ENCODE peak calls at places on chromosomes 6 and 20, in five cellular contexts. One of them, this sample, is unnamed.

GRCh38 chr6:139109558-139109957 is 25.3 kb upstream of the HECA start:
- DNase-seq in kidney: no peak
- DNase-seq in CD4-positive, alpha-beta T cell: no peak
- DNase-seq in tibial artery: no peak
- DNase-seq in AG04450: no peak
- DNase-seq in this sample: no peak

GRCh38 chr6:10801224-10801848 is 37.0 kb downstream of the MAK start:
- DNase-seq in kidney: no peak
- DNase-seq in CD4-positive, alpha-beta T cell: peak
- DNase-seq in tibial artery: peak
- DNase-seq in AG04450: peak
- DNase-seq in this sample: peak

GRCh38 chr6:42781546-42781810 is 374 bp upstream of the BICRAL start:
- DNase-seq in kidney: no peak
- DNase-seq in CD4-positive, alpha-beta T cell: no peak
- DNase-seq in tibial artery: no peak
- DNase-seq in AG04450: no peak
- DNase-seq in this sample: no peak

GRCh38 chr6:154239392-154239791 is 117.2 kb downstream of the IPCEF1 start:
- DNase-seq in kidney: no peak
- DNase-seq in CD4-positive, alpha-beta T cell: no peak
- DNase-seq in tibial artery: no peak
- DNase-seq in AG04450: no peak
- DNase-seq in this sample: no peak

GRCh38 chr20:12969071-12969669 is 39.6 kb upstream of the SPTLC3 start:
- DNase-seq in kidney: no peak
- DNase-seq in CD4-positive, alpha-beta T cell: no peak
- DNase-seq in tibial artery: no peak
- DNase-seq in AG04450: no peak
- DNase-seq in this sample: no peak

GRCh38 chr6:64737418-64737817 is 969.6 kb downstream of the EYS start:
- DNase-seq in kidney: no peak
- DNase-seq in CD4-positive, alpha-beta T cell: no peak
- DNase-seq in tibial artery: no peak
- DNase-seq in AG04450: no peak
- DNase-seq in this sample: no peak

GRCh38 chr20:47042464-47042863 is 147.8 kb downstream of the EYA2 start:
- DNase-seq in kidney: no peak
- DNase-seq in CD4-positive, alpha-beta T cell: no peak
- DNase-seq in tibial artery: no peak
- DNase-seq in AG04450: no peak
- DNase-seq in this sample: no peak

GRCh38 chr20:7627734-7628663 is 312.3 kb downstream of the HAO1 start:
- DNase-seq in kidney: no peak
- DNase-seq in CD4-positive, alpha-beta T cell: no peak
- DNase-seq in tibial artery: no peak
- DNase-seq in AG04450: no peak
- DNase-seq in this sample: no peak

GRCh38 chr6:79193971-79194370 is 40.5 kb downstream of the HMGN3 start:
- DNase-seq in kidney: no peak
- DNase-seq in CD4-positive, alpha-beta T cell: no peak
- DNase-seq in tibial artery: no peak
- DNase-seq in AG04450: no peak
- DNase-seq in this sample: no peak

GRCh38 chr20:16476032-16476431 is 97.2 kb downstream of the KIF16B start:
- DNase-seq in kidney: no peak
- DNase-seq in CD4-positive, alpha-beta T cell: no peak
- DNase-seq in tibial artery: no peak
- DNase-seq in AG04450: no peak
- DNase-seq in this sample: no peak

GRCh38 chr20:63945031-63945658 is 11.1 kb downstream of the UCKL1 start:
- DNase-seq in kidney: peak
- DNase-seq in CD4-positive, alpha-beta T cell: no peak
- DNase-seq in tibial artery: no peak
- DNase-seq in AG04450: no peak
- DNase-seq in this sample: no peak

GRCh38 chr6:123742626-123743025 is 61.0 kb upstream of the NKAIN2 start:
- DNase-seq in kidney: no peak
- DNase-seq in CD4-positive, alpha-beta T cell: no peak
- DNase-seq in tibial artery: no peak
- DNase-seq in AG04450: no peak
- DNase-seq in this sample: no peak

GRCh38 chr6:56655250-56655649 is 12.6 kb upstream of the DST start:
- DNase-seq in kidney: no peak
- DNase-seq in CD4-positive, alpha-beta T cell: no peak
- DNase-seq in tibial artery: no peak
- DNase-seq in AG04450: no peak
- DNase-seq in this sample: no peak

GRCh38 chr20:32017711-32018251 is 7.5 kb downstream of the CCM2L start:
- DNase-seq in kidney: peak
- DNase-seq in CD4-positive, alpha-beta T cell: peak
- DNase-seq in tibial artery: no peak
- DNase-seq in AG04450: no peak
- DNase-seq in this sample: no peak

GRCh38 chr20:31566658-31567379 is 38.3 kb upstream of the ID1 start:
- DNase-seq in kidney: peak
- DNase-seq in CD4-positive, alpha-beta T cell: no peak
- DNase-seq in tibial artery: no peak
- DNase-seq in AG04450: no peak
- DNase-seq in this sample: no peak

GRCh38 chr6:168884646-168885086 is 369.0 kb downstream of the THBS2 start:
- DNase-seq in kidney: peak
- DNase-seq in CD4-positive, alpha-beta T cell: peak
- DNase-seq in tibial artery: peak
- DNase-seq in AG04450: no peak
- DNase-seq in this sample: peak

GRCh38 chr6:102344769-102345168 is 951.3 kb downstream of the GRIK2 start:
- DNase-seq in kidney: no peak
- DNase-seq in CD4-positive, alpha-beta T cell: no peak
- DNase-seq in tibial artery: no peak
- DNase-seq in AG04450: no peak
- DNase-seq in this sample: no peak

DNA sequence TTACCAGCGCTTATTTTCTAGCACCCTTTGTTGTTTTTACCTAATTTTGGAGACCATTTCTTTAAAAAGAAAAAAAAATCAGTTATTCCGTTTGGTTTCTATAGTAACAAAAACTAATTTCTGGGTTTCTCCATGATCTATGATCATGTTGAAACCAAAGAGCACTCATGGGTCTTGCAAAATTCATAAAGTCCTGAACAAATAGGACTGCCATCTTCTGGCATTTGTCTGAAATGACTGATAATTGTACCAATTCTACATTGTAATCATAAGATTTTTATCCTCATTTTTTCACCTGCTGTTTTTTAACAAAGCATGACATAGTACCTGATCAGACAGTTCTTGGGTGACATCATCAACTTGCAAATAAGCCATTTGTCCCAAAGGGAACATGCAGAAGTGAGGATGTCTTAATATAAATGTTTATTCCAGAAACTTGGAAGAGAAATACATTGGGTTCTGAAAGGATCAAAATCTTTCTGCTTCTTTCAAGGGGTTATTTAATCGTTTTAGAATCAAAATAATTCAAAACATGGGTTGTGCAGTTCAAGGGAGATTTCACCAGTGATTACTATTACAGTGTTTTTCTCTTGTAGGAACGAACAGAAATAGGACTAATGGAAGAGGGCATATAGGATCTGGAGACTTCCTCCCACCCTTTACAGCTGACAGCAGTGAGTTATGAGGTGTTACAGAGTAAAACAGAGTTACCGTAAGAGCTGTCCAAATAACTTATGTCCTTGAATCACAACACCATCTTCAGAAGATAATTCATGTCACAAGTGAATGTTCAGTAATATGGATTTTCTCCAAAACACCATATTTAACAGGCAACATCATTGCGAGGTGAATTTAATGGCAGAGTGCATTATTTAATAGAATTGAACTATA is 87.1 kb upstream of the GJE1 start:
- DNase-seq in kidney: no peak
- DNase-seq in CD4-positive, alpha-beta T cell: no peak
- DNase-seq in tibial artery: no peak
- DNase-seq in AG04450: no peak
- DNase-seq in this sample: no peak
- TF ChIP-seq CTCF in kidney: no peak
- TF ChIP-seq CTCF in CD4-positive, alpha-beta T cell: no peak
- TF ChIP-seq CTCF in tibial artery: peak
- TF ChIP-seq CTCF in AG04450: peak
- TF ChIP-seq CTCF in this sample: peak

GRCh38 chr6:157229219-157229607 is 94.1 kb downstream of the TMEM242 start:
- DNase-seq in kidney: no peak
- DNase-seq in CD4-positive, alpha-beta T cell: no peak
- DNase-seq in tibial artery: no peak
- DNase-seq in AG04450: no peak
- DNase-seq in this sample: no peak

GRCh38 chr6:157226026-157226639 is 97.2 kb downstream of the TMEM242 start:
- DNase-seq in kidney: no peak
- DNase-seq in CD4-positive, alpha-beta T cell: no peak
- DNase-seq in tibial artery: peak
- DNase-seq in AG04450: no peak
- DNase-seq in this sample: no peak

GRCh38 chr6:157226761-157227160 is 96.6 kb downstream of the TMEM242 start:
- DNase-seq in kidney: peak
- DNase-seq in CD4-positive, alpha-beta T cell: no peak
- DNase-seq in tibial artery: no peak
- DNase-seq in AG04450: no peak
- DNase-seq in this sample: no peak

GRCh38 chr6:157228421-157229218 is 94.7 kb downstream of the TMEM242 start:
- DNase-seq in kidney: peak
- DNase-seq in CD4-positive, alpha-beta T cell: no peak
- DNase-seq in tibial artery: no peak
- DNase-seq in AG04450: no peak
- DNase-seq in this sample: no peak

GRCh38 chr6:157227202-157228166 is 95.8 kb downstream of the TMEM242 start:
- DNase-seq in kidney: peak
- DNase-seq in CD4-positive, alpha-beta T cell: no peak
- DNase-seq in tibial artery: no peak
- DNase-seq in AG04450: no peak
- DNase-seq in this sample: no peak
- TF ChIP-seq CTCF in kidney: no peak
- TF ChIP-seq CTCF in CD4-positive, alpha-beta T cell: peak
- TF ChIP-seq CTCF in tibial artery: peak
- TF ChIP-seq CTCF in AG04450: peak
- TF ChIP-seq CTCF in this sample: peak

GRCh38 chr6:37060195-37060559 is 54.7 kb downstream of the FGD2 start:
- DNase-seq in kidney: no peak
- DNase-seq in CD4-positive, alpha-beta T cell: no peak
- DNase-seq in tibial artery: no peak
- DNase-seq in AG04450: no peak
- DNase-seq in this sample: no peak

GRCh38 chr6:37061157-37061804 is 55.8 kb downstream of the FGD2 start:
- DNase-seq in kidney: no peak
- DNase-seq in CD4-positive, alpha-beta T cell: no peak
- DNase-seq in tibial artery: peak
- DNase-seq in AG04450: no peak
- DNase-seq in this sample: no peak

GRCh38 chr6:37057678-37058077 is 52.2 kb downstream of the FGD2 start:
- DNase-seq in kidney: no peak
- DNase-seq in CD4-positive, alpha-beta T cell: no peak
- DNase-seq in tibial artery: no peak
- DNase-seq in AG04450: no peak
- DNase-seq in this sample: no peak

GRCh38 chr6:37058084-37058586 is 52.7 kb downstream of the FGD2 start:
- DNase-seq in kidney: no peak
- DNase-seq in CD4-positive, alpha-beta T cell: no peak
- DNase-seq in tibial artery: no peak
- DNase-seq in AG04450: no peak
- DNase-seq in this sample: no peak

DNA sequence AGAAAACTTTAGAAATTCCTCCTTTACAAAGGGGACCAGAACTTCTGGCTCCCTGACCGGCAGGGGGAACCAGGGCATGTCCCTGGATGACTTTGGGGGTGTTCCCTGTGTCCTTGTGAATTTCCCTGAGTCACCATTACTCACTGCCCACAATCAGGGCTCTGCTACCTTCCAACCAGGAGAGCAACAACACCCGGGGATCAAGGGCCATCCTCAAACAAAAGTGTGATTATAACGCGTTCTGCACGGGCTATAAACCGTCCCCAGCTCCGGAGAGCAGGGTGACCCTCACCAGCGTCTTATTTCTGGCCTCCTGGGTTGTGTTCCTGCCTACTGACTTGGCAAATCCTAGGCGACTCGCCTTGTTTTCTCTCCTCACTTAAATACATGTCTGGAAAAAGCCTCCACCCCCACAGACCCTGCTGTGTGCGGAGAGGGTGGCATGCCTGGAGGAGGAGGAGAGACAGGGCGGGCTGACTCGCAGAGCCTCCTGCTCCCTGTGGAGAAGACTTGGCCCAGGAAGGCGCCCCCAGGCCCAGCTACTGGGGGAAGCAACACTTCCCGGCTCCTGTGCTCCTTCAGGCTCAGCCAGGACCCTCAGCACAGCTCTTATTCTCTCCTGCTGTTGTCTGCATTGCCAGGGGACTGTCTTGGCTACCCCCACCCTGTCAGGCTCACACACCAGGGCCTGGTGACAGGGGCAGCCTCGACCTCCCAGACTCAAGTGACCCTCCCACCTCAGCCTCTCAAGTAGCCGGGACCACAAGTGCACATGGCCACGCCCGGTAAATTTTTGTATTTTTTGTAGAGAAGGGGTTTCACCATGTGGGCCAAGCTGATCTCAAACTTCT is 54.1 kb downstream of the FGD2 start:
- DNase-seq in kidney: peak
- DNase-seq in CD4-positive, alpha-beta T cell: no peak
- DNase-seq in tibial artery: peak
- DNase-seq in AG04450: peak
- DNase-seq in this sample: peak
- TF ChIP-seq CTCF in kidney: peak
- TF ChIP-seq CTCF in CD4-positive, alpha-beta T cell: no peak
- TF ChIP-seq CTCF in tibial artery: peak
- TF ChIP-seq CTCF in AG04450: peak
- TF ChIP-seq CTCF in this sample: peak

GRCh38 chr6:157615951-157616350 is 207.1 kb upstream of the SNX9 start:
- DNase-seq in kidney: no peak
- DNase-seq in CD4-positive, alpha-beta T cell: no peak
- DNase-seq in tibial artery: no peak
- DNase-seq in AG04450: no peak
- DNase-seq in this sample: no peak

GRCh38 chr6:157611406-157611805 is 211.6 kb upstream of the SNX9 start:
- DNase-seq in kidney: no peak
- DNase-seq in CD4-positive, alpha-beta T cell: no peak
- DNase-seq in tibial artery: no peak
- DNase-seq in AG04450: no peak
- DNase-seq in this sample: no peak

GRCh38 chr6:157614026-157614484 is 209.0 kb upstream of the SNX9 start:
- DNase-seq in kidney: no peak
- DNase-seq in CD4-positive, alpha-beta T cell: no peak
- DNase-seq in tibial artery: no peak
- DNase-seq in AG04450: no peak
- DNase-seq in this sample: no peak

GRCh38 chr6:157613011-157613522 is 210.0 kb upstream of the SNX9 start:
- DNase-seq in kidney: no peak
- DNase-seq in CD4-positive, alpha-beta T cell: no peak
- DNase-seq in tibial artery: no peak
- DNase-seq in AG04450: peak
- DNase-seq in this sample: no peak

DNA sequence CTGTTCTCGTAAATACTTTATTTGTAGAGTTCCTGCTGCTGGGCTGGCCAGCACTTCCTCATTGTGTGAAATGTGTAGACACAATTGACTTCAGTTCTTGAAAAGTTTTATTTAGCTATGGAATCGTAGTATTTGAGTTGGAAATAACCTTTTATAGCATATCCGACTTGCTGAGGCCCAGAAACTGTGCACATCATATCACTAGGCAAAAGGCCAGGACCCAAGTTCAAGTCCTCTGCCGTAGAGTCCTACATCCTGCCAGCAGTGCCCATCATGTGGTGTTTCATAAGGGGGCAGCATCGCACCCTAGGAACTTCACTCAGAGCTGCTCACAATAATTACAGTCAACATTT is 207.7 kb upstream of the SNX9 start:
- DNase-seq in kidney: no peak
- DNase-seq in CD4-positive, alpha-beta T cell: no peak
- DNase-seq in tibial artery: no peak
- DNase-seq in AG04450: no peak
- DNase-seq in this sample: no peak
- TF ChIP-seq CTCF in kidney: no peak
- TF ChIP-seq CTCF in CD4-positive, alpha-beta T cell: no peak
- TF ChIP-seq CTCF in tibial artery: no peak
- TF ChIP-seq CTCF in AG04450: peak
- TF ChIP-seq CTCF in this sample: no peak

This sample was measured in neural crest cell.